ENCODE peak calls at places on chromosome 17, in six cellular contexts. O is stimulated activated CD8-positive, alpha-beta memory T cell treated with anti-CD3 and anti-CD28 coated beads, Interleukin-4, amount 100 ng/mL, for 1 hour; U is adipocyte; Z is activated T-cell treated with anti-CD3 and anti-CD28 coated beads, Interleukin-2, amount 50 U/mL, for 48 hours; Y is HuH-7; S is AG09309. K is an unnamed sample.

GRCh38 chr17:64635647-64636305 is 26.3 kb downstream of the SMURF2 start:
- DNase-seq in O (no peak), U (peak), Z (no peak), Y (no peak), S (peak), K (no peak)

GRCh38 chr17:78000351-78000750 is 41.8 kb downstream of the TNRC6C start:
- DNase-seq in O (no peak), U (peak), Z (no peak), Y (no peak), S (no peak), K (no peak)

GRCh38 chr17:51091635-51092034 is 29.0 kb downstream of the SPAG9 start:
- DNase-seq in O (no peak), U (no peak), Z (no peak), Y (no peak), S (no peak), K (no peak)

GRCh38 chr17:28738680-28739384 is 5.0 kb upstream of the TRAF4 start:
- DNase-seq in O (no peak), U (no peak), Z (peak), Y (no peak), S (no peak), K (no peak)

GRCh38 chr17:28626818-28627217 is 12.8 kb upstream of the RSKR start:
- DNase-seq in O (no peak), U (no peak), Z (no peak), Y (no peak), S (no peak), K (no peak)

GRCh38 chr17:17661834-17662233 is 19.4 kb upstream of the RAI1 start:
- DNase-seq in O (no peak), U (no peak), Z (no peak), Y (peak), S (no peak), K (no peak)

GRCh38 chr17:12095522-12095921 is 74.8 kb downstream of the MAP2K4 start:
- DNase-seq in O (no peak), U (no peak), Z (no peak), Y (no peak), S (no peak), K (no peak)

GRCh38 chr17:19707728-19708221 is 8.6 kb downstream of the SLC47A2 start:
- DNase-seq in O (no peak), U (no peak), Z (no peak), Y (peak), S (no peak), K (no peak)

GRCh38 chr17:12114686-12115418 is 94.2 kb downstream of the MAP2K4 start:
- DNase-seq in O (no peak), U (no peak), Z (no peak), Y (peak), S (no peak), K (no peak)

GRCh38 chr17:50056961-50057330 is 1.0 kb downstream of the ITGA3 start:
- DNase-seq in O (no peak), U (peak), Z (no peak), Y (no peak), S (no peak), K (no peak)

GRCh38 chr17:57665128-57665527 is 80.0 kb downstream of the CCDC182 start:
- DNase-seq in O (no peak), U (no peak), Z (no peak), Y (no peak), S (no peak), K (no peak)

GRCh38 chr17:35238817-35239216 is 4.1 kb upstream of the SLFN5 start:
- DNase-seq in O (no peak), U (peak), Z (no peak), Y (no peak), S (no peak), K (no peak)

GRCh38 chr17:62666061-62666800 is 38.8 kb downstream of the MRC2 start:
- DNase-seq in O (no peak), U (no peak), Z (no peak), Y (no peak), S (no peak), K (no peak)

GRCh38 chr17:46742539-46743270 is 75.8 kb downstream of the WNT3 start:
- DNase-seq in O (no peak), U (peak), Z (no peak), Y (no peak), S (peak), K (no peak)

GRCh38 chr17:55635253-55635766 is 87.4 kb downstream of the TMEM100 start:
- DNase-seq in O (no peak), U (peak), Z (no peak), Y (no peak), S (no peak), K (no peak)

GRCh38 chr17:81537343-81537855 is 9.2 kb downstream of the FSCN2 start:
- DNase-seq in O (no peak), U (peak), Z (peak), Y (peak), S (no peak), K (no peak)

GRCh38 chr17:19771971-19772630 is 24.0 kb upstream of the ALDH3A1 start:
- DNase-seq in O (no peak), U (no peak), Z (no peak), Y (no peak), S (no peak), K (no peak)

GRCh38 chr17:59341922-59342321 is 10.5 kb downstream of the YPEL2 start:
- DNase-seq in O (no peak), U (no peak), Z (no peak), Y (no peak), S (no peak), K (no peak)

GRCh38 chr17:9032583-9032982 is 11.3 kb downstream of the NTN1 start:
- DNase-seq in O (no peak), U (no peak), Z (no peak), Y (no peak), S (no peak), K (no peak)

GRCh38 chr17:81335388-81336157 is 40.5 kb upstream of the SLC38A10 start:
- DNase-seq in O (no peak), U (no peak), Z (no peak), Y (no peak), S (no peak), K (no peak)

GRCh38 chr17:35932576-35932975 is 2.0 kb upstream of the RDM1 start:
- DNase-seq in O (no peak), U (no peak), Z (no peak), Y (no peak), S (peak), K (no peak)

GRCh38 chr17:29103341-29103740 is 60.4 kb downstream of the PIPOX start:
- DNase-seq in O (no peak), U (no peak), Z (no peak), Y (no peak), S (no peak), K (no peak)

GRCh38 chr17:79406316-79406715 is 204.5 kb downstream of the RBFOX3 start:
- DNase-seq in O (no peak), U (no peak), Z (no peak), Y (no peak), S (no peak), K (no peak)

GRCh38 chr17:48997103-48997826 is at the start of gene IGF2BP1:
- DNase-seq in O (no peak), U (peak), Z (peak), Y (peak), S (no peak), K (peak)

GRCh38 chr17:41711669-41712400 is at the start of gene GAST:
- DNase-seq in O (no peak), U (no peak), Z (no peak), Y (no peak), S (no peak), K (no peak)

GRCh38 chr17:4806770-4807533 is at the start of gene PLD2:
- DNase-seq in O (peak), U (peak), Z (peak), Y (peak), S (no peak), K (peak)

GRCh38 chr17:55448681-55449080 is 27.0 kb upstream of the MMD start:
- DNase-seq in O (no peak), U (peak), Z (no peak), Y (no peak), S (no peak), K (no peak)

GRCh38 chr17:66414528-66415175 is 112.2 kb downstream of the PRKCA start:
- DNase-seq in O (no peak), U (no peak), Z (no peak), Y (no peak), S (no peak), K (no peak)

GRCh38 chr17:63075969-63076368 is 109.9 kb downstream of the TANC2 start:
- DNase-seq in O (no peak), U (no peak), Z (no peak), Y (no peak), S (no peak), K (no peak)

K was measured in Caco-2.